ENCODE peak calls at places on chromosomes 7 and 10, in four cellular contexts. K is HFFc6, Y is naive B cell, B is mesenteric fat pad. T is an unnamed sample.

GRCh38 chr10:58517481-58518355 is 5.0 kb downstream of the BICC1 start:
- DNase-seq in B (no peak), K (no peak), Y (no peak), T (no peak)

GRCh38 chr7:96740130-96740529 is 30.5 kb upstream of the SEM1 start:
- DNase-seq in K (no peak), B (no peak), Y (no peak), T (no peak)

GRCh38 chr10:118481871-118482270 is 113.6 kb downstream of the PRLHR start:
- DNase-seq in K (no peak), B (no peak), Y (no peak), T (no peak)

GRCh38 chr7:137169282-137169698 is 174.2 kb downstream of the PTN start:
- DNase-seq in K (peak), B (no peak), Y (no peak), T (peak)

GRCh38 chr10:35768011-35768410 is 125.9 kb upstream of the FZD8 start:
- DNase-seq in K (no peak), Y (no peak), B (no peak), T (no peak)

GRCh38 chr7:8149222-8149621 is 112.7 kb downstream of the ICA1 start:
- DNase-seq in Y (peak), K (no peak), B (no peak), T (no peak)

GRCh38 chr7:27412164-27412563 is 169.6 kb downstream of the EVX1 start:
- DNase-seq in B (no peak), Y (no peak), K (no peak), T (no peak)

GRCh38 chr10:28913850-28914249 is 236.5 kb downstream of the BAMBI start:
- DNase-seq in Y (no peak), K (no peak), B (no peak), T (peak)

GRCh38 chr10:12909836-12910185 is 91.7 kb downstream of the CCDC3 start:
- DNase-seq in B (no peak), K (no peak), Y (no peak), T (no peak)

GRCh38 chr10:127986543-127987466 is 79.9 kb downstream of the PTPRE start:
- DNase-seq in Y (no peak), B (no peak), K (no peak), T (no peak)

GRCh38 chr10:61330669-61331068 is 122.5 kb downstream of the TMEM26 start:
- DNase-seq in Y (no peak), K (no peak), B (no peak), T (no peak)

GRCh38 chr7:66696774-66697191 is 43.8 kb upstream of the RABGEF1 start:
- DNase-seq in B (no peak), Y (no peak), K (peak), T (no peak)

GRCh38 chr10:118625504-118625903 is 30.1 kb upstream of the PRLHR start:
- DNase-seq in B (no peak), Y (no peak), K (no peak), T (no peak)

GRCh38 chr7:22627136-22627535 is 99.9 kb upstream of the IL6 start:
- DNase-seq in B (no peak), K (no peak), Y (no peak), T (no peak)

GRCh38 chr10:104288355-104288754 is 19.4 kb downstream of the GSTO2 start:
- DNase-seq in B (no peak), K (no peak), Y (no peak), T (no peak)

GRCh38 chr7:103074519-103075336 is at the start of the genes ARMC10 and FBXL13:
- DNase-seq in B (peak), K (peak), Y (peak), T (peak)

GRCh38 chr10:130662775-130663174 is 526.6 kb downstream of the GLRX3 start:
- DNase-seq in Y (no peak), B (no peak), K (no peak), T (no peak)

GRCh38 chr7:41786324-41786723 is 83.4 kb upstream of the INHBA start:
- DNase-seq in K (no peak), B (no peak), Y (no peak), T (no peak)

GRCh38 chr7:95871078-95871848 is 98.9 kb downstream of the DYNC1I1 start:
- DNase-seq in Y (no peak), K (peak), B (no peak), T (peak)

GRCh38 chr7:23044581-23044980 is 30.7 kb upstream of the HYCC1 start:
- DNase-seq in Y (no peak), K (no peak), B (no peak), T (no peak)

GRCh38 chr10:128186959-128187787 is 61.0 kb upstream of the MKI67 start:
- DNase-seq in K (no peak), B (no peak), Y (no peak), T (no peak)

GRCh38 chr10:127963136-127963535 is 56.2 kb downstream of the PTPRE start:
- DNase-seq in K (no peak), Y (no peak), B (no peak), T (no peak)

GRCh38 chr7:157469181-157470016 is 132.6 kb downstream of the DNAJB6 start:
- DNase-seq in B (peak), K (no peak), Y (no peak), T (no peak)

GRCh38 chr7:1346851-1347250 is 112.4 kb downstream of the MICALL2 start:
- DNase-seq in Y (no peak), K (no peak), B (no peak), T (no peak)